ENCODE peak calls at places on chromosomes 3 and 15, in eight cellular contexts. R is MM.1S, V is GM23248, P is DND-41, N is neural progenitor cell, G is hepatocyte, H is astrocyte, B is PC-3. Q is an unnamed sample. For H3K27me3, the result is how much of the 10 kb centered on the place peaks cover.

GRCh38 chr3:179182892-179183291 is 34.7 kb downstream of the PIK3CA start:
- DNase-seq in R (no peak), V (peak), P (no peak), N (no peak), G (no peak), H (no peak), B (no peak), Q (no peak)

GRCh38 chr3:4311496-4311895 is 8.3 kb downstream of the SETMAR start:
- DNase-seq in R (no peak), V (no peak), P (no peak), N (no peak), G (no peak), H (no peak), B (no peak), Q (no peak)

GRCh38 chr3:39383913-39384664 is 919 bp downstream of the SLC25A38 start:
- DNase-seq in R (peak), V (peak), P (peak), N (peak), G (peak), H (peak), B (peak), Q (peak)

GRCh38 chr3:22691407-22691806 is 511.7 kb upstream of the UBE2E2 start:
- DNase-seq in R (no peak), V (no peak), P (no peak), N (peak), G (no peak), H (no peak), B (no peak), Q (no peak)

GRCh38 chr15:92650256-92650655 is 5.3 kb downstream of the FAM174B start:
- DNase-seq in R (no peak), V (no peak), P (no peak), N (no peak), G (peak), H (peak), B (no peak), Q (no peak)

GRCh38 chr3:29280675-29281264 is at the start of gene RBMS3:
- DNase-seq in R (peak), V (peak), P (peak), N (peak), G (peak), H (peak), B (peak), Q (no peak)

GRCh38 chr3:30294241-30294667 is 312.1 kb upstream of the TGFBR2 start:
- DNase-seq in R (no peak), V (peak), P (no peak), N (peak), G (no peak), H (peak), B (no peak), Q (no peak)

GRCh38 chr3:146577662-146578061 is 27.5 kb downstream of the PLSCR5 start:
- DNase-seq in R (peak), V (peak), P (peak), N (peak), G (peak), H (peak), B (peak), Q (peak)

GRCh38 chr3:95613993-95614392 is 1200.4 kb upstream of the EPHA6 start:
- DNase-seq in R (no peak), V (no peak), P (no peak), N (no peak), G (no peak), H (no peak), B (peak), Q (no peak)

GRCh38 chr3:109234300-109234699 is 82.0 kb downstream of the DPPA2 start:
- DNase-seq in R (no peak), V (no peak), P (peak), N (peak), G (no peak), H (no peak), B (no peak), Q (no peak)

GRCh38 chr15:96270581-96271172 is 59.8 kb upstream of the NR2F2 start:
- DNase-seq in R (no peak), V (peak), P (no peak), N (no peak), G (peak), H (peak), B (peak), Q (no peak)

GRCh38 chr3:21624514-21624913 is 126.5 kb downstream of the ZNF385D start:
- DNase-seq in R (no peak), V (no peak), P (no peak), N (no peak), G (no peak), H (peak), B (no peak), Q (no peak)

GRCh38 chr3:170734737-170735070 is 135.3 kb downstream of the RPL22L1 start:
- DNase-seq in R (no peak), V (no peak), P (no peak), N (no peak), G (no peak), H (no peak), B (no peak), Q (no peak)
- H2AFZ ChIP-seq in R (no peak), V (no peak), P (no peak), N (no peak), G (no peak), H (no peak), B (no peak), Q (no peak)

DNA sequence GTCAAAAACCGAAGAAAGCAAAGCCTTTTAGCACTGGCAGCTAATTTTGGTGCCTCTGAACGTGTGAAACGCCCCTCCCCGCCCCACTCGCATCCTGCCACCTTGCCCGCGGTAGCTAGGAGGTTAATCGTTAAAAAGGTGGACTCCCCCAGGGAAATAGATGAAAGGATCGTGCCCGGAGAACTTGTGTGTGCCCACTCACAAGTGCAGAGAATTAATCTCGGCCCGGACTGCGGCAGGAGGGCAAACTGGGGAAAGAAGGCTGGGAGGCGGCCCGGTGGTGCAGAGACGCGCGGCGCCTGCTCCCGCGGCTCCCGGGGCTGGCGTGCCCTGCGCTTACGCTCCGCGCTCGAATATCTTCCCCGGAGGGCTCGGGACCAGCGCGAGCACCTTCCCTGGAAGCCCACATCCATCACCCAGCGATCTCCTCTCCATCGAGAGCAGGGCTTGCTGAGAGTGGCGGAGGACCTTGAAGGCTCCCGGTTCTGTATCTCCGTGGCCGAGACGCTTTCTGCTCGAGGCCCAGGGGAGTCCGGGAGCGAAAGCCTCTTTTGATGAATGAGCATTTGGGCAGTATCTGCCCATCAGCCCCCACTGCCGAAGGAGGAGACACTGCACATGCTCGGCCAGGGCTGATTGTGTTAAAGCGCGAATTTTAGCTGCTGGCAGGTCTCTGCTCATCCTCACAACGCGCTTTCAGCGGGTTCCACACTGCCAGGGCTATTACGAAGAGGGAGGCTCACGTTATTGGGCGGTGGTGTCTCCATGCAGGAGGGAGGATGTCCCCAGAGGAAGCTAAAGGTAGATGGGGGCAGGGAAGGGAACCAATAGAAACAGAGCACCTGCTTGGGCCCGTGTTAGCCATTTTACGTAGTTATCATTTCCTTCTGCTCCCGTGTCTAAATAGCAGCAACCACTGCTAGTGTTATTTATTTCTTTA is 1.3 kb upstream of the SPTSSB start:
- DNase-seq in R (no peak), V (peak), P (no peak), N (peak), G (peak), H (no peak), B (peak), Q (no peak)
- H3K27me3 ChIP-seq in R (under half), V (half or more), P (under half), N (under half), G (under half), H (under half), B (under half), Q (under half)

GRCh38 chr3:124834723-124835718 is 52.1 kb downstream of the ITGB5 start:
- DNase-seq in R (peak), V (peak), P (peak), N (peak), G (peak), H (peak), B (peak), Q (no peak)
- H2AFZ ChIP-seq in R (peak), V (no peak), P (peak), N (no peak), G (no peak), H (no peak), B (no peak), Q (no peak)

GRCh38 chr15:63352808-63353207 is 28.8 kb downstream of the CA12 start:
- DNase-seq in R (no peak), V (no peak), P (no peak), N (no peak), G (no peak), H (no peak), B (no peak), Q (no peak)

GRCh38 chr15:63357061-63357460 is 24.6 kb downstream of the CA12 start:
- DNase-seq in R (no peak), V (no peak), P (no peak), N (no peak), G (no peak), H (no peak), B (no peak), Q (no peak)

GRCh38 chr15:63353261-63353660 is 28.4 kb downstream of the CA12 start:
- DNase-seq in R (no peak), V (no peak), P (no peak), N (no peak), G (no peak), H (no peak), B (no peak), Q (no peak)

GRCh38 chr15:63353887-63354286 is 27.8 kb downstream of the CA12 start:
- DNase-seq in R (no peak), V (no peak), P (no peak), N (no peak), G (peak), H (no peak), B (no peak), Q (no peak)

GRCh38 chr15:63354771-63355650 is 26.6 kb downstream of the CA12 start:
- DNase-seq in R (no peak), V (no peak), P (no peak), N (no peak), G (no peak), H (no peak), B (no peak), Q (no peak)
- H3K27me3 ChIP-seq in R (under half), V (under half), P (under half), N (under half), G (under half), H (under half), B (under half), Q (under half)

DNA sequence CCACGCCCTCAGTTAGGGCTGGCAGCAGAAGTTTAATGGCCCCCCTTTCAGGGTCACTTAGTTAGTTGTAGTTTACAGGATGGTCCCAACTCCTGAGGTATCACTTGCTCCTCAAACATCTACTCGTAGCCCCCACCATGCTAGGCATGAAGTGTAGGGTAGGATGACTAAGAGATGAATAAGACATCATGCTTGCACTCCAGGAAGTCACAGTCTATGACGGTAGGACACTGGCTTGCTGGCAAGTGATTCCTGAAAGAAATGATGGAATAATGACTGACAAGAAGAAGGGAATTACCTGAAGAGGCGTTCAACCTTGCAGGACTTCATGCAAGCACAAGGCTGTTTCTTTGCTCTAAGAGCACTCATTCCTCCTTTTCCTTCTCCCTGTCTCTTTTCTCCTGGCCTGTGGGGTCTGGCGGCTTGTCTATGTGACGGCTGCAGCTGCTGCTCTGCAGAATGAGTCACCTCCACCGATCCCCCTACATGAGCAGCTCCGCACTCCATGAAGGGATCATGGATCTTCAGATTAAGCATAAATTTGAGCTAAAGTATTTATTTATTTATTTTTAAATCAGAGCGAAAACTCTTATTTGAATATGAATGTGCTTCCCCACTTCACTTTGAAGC is 82.9 kb upstream of the BOC start:
- DNase-seq in R (no peak), V (peak), P (no peak), N (no peak), G (no peak), H (peak), B (peak), Q (no peak)
- H2AFZ ChIP-seq in R (no peak), V (no peak), P (no peak), N (no peak), G (no peak), H (no peak), B (no peak), Q (no peak)

Q was measured in Karpas-422.